ENCODE peak calls at places on chromosome 18, in five cellular contexts. X is IMR-90, T is neuronal stem cell, J is trophoblast cell, E is H1. R is an unnamed sample.

GRCh38 chr18:43606800-43607199 is 329.5 kb upstream of the SYT4 start:
- DNase-seq in X (no peak), T (no peak), J (no peak), E (no peak), R (no peak)

GRCh38 chr18:43664487-43665008 is 387.3 kb upstream of the SYT4 start:
- DNase-seq in X (no peak), T (no peak), J (no peak), E (no peak), R (peak)

GRCh38 chr18:65907281-65907680 is 156.5 kb downstream of the CDH7 start:
- DNase-seq in X (no peak), T (no peak), J (no peak), E (no peak), R (no peak)

GRCh38 chr18:64283059-64283458 is 134.2 kb upstream of the LINC00305 start:
- DNase-seq in X (no peak), T (no peak), J (no peak), E (no peak), R (no peak)

GRCh38 chr18:75341897-75342296 is 85.6 kb downstream of the SMIM21 start:
- DNase-seq in X (no peak), T (no peak), J (no peak), E (no peak), R (no peak)

GRCh38 chr18:59665057-59666007 is 31.9 kb downstream of the CCBE1 start:
- DNase-seq in X (peak), T (no peak), J (no peak), E (no peak), R (peak)

GRCh38 chr18:3478262-3478978 is 28.4 kb downstream of the TGIF1 start:
- DNase-seq in X (no peak), T (no peak), J (no peak), E (no peak), R (no peak)

GRCh38 chr18:54835944-54836343 is 7.7 kb downstream of the RAB27B start:
- DNase-seq in X (no peak), T (no peak), J (no peak), E (no peak), R (no peak)

GRCh38 chr18:76468345-76469275 is 26.4 kb downstream of the ZNF516 start:
- DNase-seq in X (no peak), T (no peak), J (no peak), E (no peak), R (no peak)

GRCh38 chr18:56516769-56517168 is 121.6 kb downstream of the TXNL1 start:
- DNase-seq in X (peak), T (no peak), J (no peak), E (no peak), R (no peak)

GRCh38 chr18:48922801-48923730 is 27.7 kb downstream of the SMAD7 start:
- DNase-seq in X (peak), T (no peak), J (no peak), E (no peak), R (peak)

GRCh38 chr18:44771957-44772917 is 91.5 kb downstream of the SETBP1 start:
- DNase-seq in X (no peak), T (no peak), J (peak), E (no peak), R (no peak)

GRCh38 chr18:34592961-34593382 is 117.1 kb upstream of the DTNA start:
- DNase-seq in X (peak), T (peak), J (no peak), E (peak), R (peak)

GRCh38 chr18:55396267-55396905 is 191.6 kb downstream of the TCF4 start:
- DNase-seq in X (no peak), T (no peak), J (no peak), E (no peak), R (no peak)

GRCh38 chr18:56789004-56789888 is 138.1 kb downstream of the WDR7 start:
- DNase-seq in X (peak), T (no peak), J (peak), E (peak), R (peak)

GRCh38 chr18:51234117-51235010 is 36.9 kb upstream of the MEX3C start:
- DNase-seq in X (no peak), T (no peak), J (no peak), E (no peak), R (peak)

GRCh38 chr18:63000839-63001238 is 285.5 kb downstream of the PHLPP1 start:
- DNase-seq in X (no peak), T (no peak), J (no peak), E (no peak), R (no peak)

GRCh38 chr18:57743008-57743407 is 60.1 kb downstream of the ATP8B1 start:
- DNase-seq in X (peak), T (no peak), J (no peak), E (no peak), R (no peak)

GRCh38 chr18:9323750-9324445 is 10.7 kb upstream of the TWSG1 start:
- DNase-seq in X (peak), T (no peak), J (no peak), E (no peak), R (peak)

GRCh38 chr18:50686409-50686808 is 126.5 kb downstream of the MAPK4 start:
- DNase-seq in X (no peak), T (no peak), J (peak), E (no peak), R (no peak)

GRCh38 chr18:66419400-66419799 is 184.5 kb downstream of the CDH19 start:
- DNase-seq in X (no peak), T (no peak), J (no peak), E (no peak), R (no peak)

GRCh38 chr18:36650206-36650605 is 178.6 kb downstream of the TPGS2 start:
- DNase-seq in X (no peak), T (no peak), J (no peak), E (no peak), R (no peak)

GRCh38 chr18:67504739-67505138 is 11.8 kb downstream of the DSEL start:
- DNase-seq in X (no peak), T (no peak), J (no peak), E (no peak), R (no peak)

GRCh38 chr18:49476664-49477411 is 10.2 kb downstream of the C18orf32 start:
- DNase-seq in X (peak), T (no peak), J (peak), E (no peak), R (peak)

GRCh38 chr18:42758851-42759250 is 356.6 kb downstream of the RIT2 start:
- DNase-seq in X (no peak), T (no peak), J (no peak), E (no peak), R (peak)

GRCh38 chr18:9643549-9643948 is 29.2 kb upstream of the PPP4R1 start:
- DNase-seq in X (peak), T (peak), J (peak), E (no peak), R (peak)

GRCh38 chr18:36673452-36673851 is 155.3 kb downstream of the TPGS2 start:
- DNase-seq in X (no peak), T (no peak), J (no peak), E (no peak), R (no peak)

GRCh38 chr18:77749189-77749588 is 499.5 kb downstream of the GALR1 start:
- DNase-seq in X (no peak), T (no peak), J (no peak), E (peak), R (no peak)

GRCh38 chr18:59744271-59744721 is 47.1 kb upstream of the CCBE1 start:
- DNase-seq in X (peak), T (no peak), J (peak), E (no peak), R (peak)

GRCh38 chr18:44727291-44727690 is 46.6 kb downstream of the SETBP1 start:
- DNase-seq in X (no peak), T (no peak), J (peak), E (no peak), R (no peak)

GRCh38 chr18:28073658-28074057 is 103.3 kb downstream of the CDH2 start:
- DNase-seq in X (no peak), T (no peak), J (no peak), E (no peak), R (no peak)

DNA sequence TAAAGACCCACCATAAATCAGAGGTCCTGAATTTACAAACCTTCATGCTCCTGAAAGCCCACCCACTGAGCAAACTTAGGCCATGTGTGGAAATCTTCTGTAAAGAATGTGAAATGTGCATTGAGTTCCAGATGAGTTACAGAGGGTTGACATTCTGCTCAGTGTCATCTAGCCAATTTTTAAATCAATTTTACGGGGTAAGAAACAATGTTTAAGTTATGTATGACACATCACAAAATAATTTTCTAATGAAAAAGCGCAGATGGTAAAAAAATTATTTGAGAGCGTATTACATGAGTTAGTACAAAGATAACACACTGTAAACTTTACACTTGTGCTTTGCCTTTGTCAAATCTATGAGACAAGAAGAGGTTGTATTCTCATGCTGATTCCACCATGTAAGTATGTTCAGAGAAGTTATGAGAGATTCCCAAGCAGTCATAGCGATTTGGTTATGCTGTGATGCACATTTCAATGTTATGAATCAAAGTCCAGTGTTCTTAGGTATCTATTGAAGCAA is 446.3 kb downstream of the ADCYAP1 start:
- DNase-seq in X (no peak), T (no peak), J (peak), E (no peak), R (no peak)
- H3K4me3 ChIP-seq in X (no peak), T (no peak), J (no peak), E (no peak), R (no peak)

DNA sequence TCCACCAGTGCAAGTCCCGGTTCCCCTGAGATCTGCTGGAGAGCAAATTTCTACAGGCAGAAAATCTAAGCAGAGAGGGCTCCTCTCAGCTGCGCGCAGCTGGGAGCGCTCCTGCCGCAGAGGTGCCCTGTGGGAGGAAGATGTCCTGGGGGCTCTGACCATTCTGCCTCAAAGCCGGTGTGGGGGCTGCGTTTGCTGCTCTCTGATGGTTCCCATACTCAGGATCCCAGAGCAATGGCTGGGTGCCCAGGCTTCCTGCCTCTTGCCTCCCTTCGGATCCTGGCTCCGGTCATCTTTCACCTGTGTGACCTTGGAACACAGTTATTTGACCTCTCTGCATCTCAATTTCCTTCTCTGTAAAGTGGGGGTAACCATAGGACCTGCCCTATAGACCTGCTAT is 434.2 kb downstream of the ZNF521 start:
- DNase-seq in X (no peak), T (no peak), J (no peak), E (no peak), R (no peak)
- H2AK5ac ChIP-seq in X (no peak), T (no peak), J (no peak), E (no peak), R (no peak)

GRCh38 chr18:11981633-11982366 is 493 bp downstream of the IMPA2 start:
- DNase-seq in X (peak), T (peak), J (peak), E (peak), R (peak)

GRCh38 chr18:11980555-11981382 is 538 bp upstream of the IMPA2 start:
- DNase-seq in X (peak), T (peak), J (peak), E (peak), R (peak)

GRCh38 chr18:11982981-11983380 is 1.7 kb downstream of the IMPA2 start:
- DNase-seq in X (no peak), T (no peak), J (no peak), E (no peak), R (no peak)

GRCh38 chr18:11981383-11981632 is at the start of gene IMPA2:
- DNase-seq in X (no peak), T (no peak), J (no peak), E (no peak), R (no peak)

GRCh38 chr18:11980148-11980554 is 1.2 kb upstream of the IMPA2 start:
- DNase-seq in X (peak), T (no peak), J (no peak), E (no peak), R (no peak)
- H3K14ac ChIP-seq in X (peak), T (no peak), J (peak), E (no peak), R (no peak)

GRCh38 chr18:963276-963675 is 58.6 kb downstream of the ADCYAP1 start:
- DNase-seq in X (no peak), T (no peak), J (no peak), E (no peak), R (no peak)
- H3K4me3 ChIP-seq in X (no peak), T (no peak), J (no peak), E (no peak), R (no peak)

GRCh38 chr18:23281626-23282436 is 146.5 kb downstream of the CABLES1 start:
- DNase-seq in X (no peak), T (no peak), J (peak), E (no peak), R (peak)
- H2AK5ac ChIP-seq in X (no peak), T (peak), J (no peak), E (peak), R (no peak)

R was measured in mesenchymal stem cell.